ENCODE peak calls at places on chromosomes 2 and 18, in eight cellular contexts. Y, W, N, A, M, I, S and K are unnamed samples.

GRCh38 chr2:66322481-66322880 is 112.4 kb upstream of the MEIS1 start:
- DNase-seq in Y (no peak), W (no peak), N (no peak), A (no peak), M (no peak), I (no peak), S (no peak), K (no peak)

GRCh38 chr2:203804070-203804469 is 63.5 kb upstream of the CTLA4 start:
- DNase-seq in Y (peak; percentile 99), W (peak; percentile 67), N (no peak), A (no peak), M (no peak), I (peak; percentile 34), S (peak; percentile 100), K (no peak)

GRCh38 chr2:179936654-179937053 is 70.4 kb downstream of the CWC22 start:
- DNase-seq in Y (no peak), W (peak; percentile 35), N (peak; percentile 79), A (no peak), M (peak; percentile 39), I (peak; percentile 39), S (peak; percentile 40), K (no peak)

GRCh38 chr2:234468503-234468902 is 28.4 kb downstream of the ARL4C start:
- DNase-seq in Y (no peak), W (no peak), N (no peak), A (no peak), M (no peak), I (no peak), S (no peak), K (no peak)

GRCh38 chr2:198657520-198658121 is 800.1 kb downstream of the SATB2 start:
- DNase-seq in Y (peak; percentile 22), W (peak; percentile 33), N (no peak), A (no peak), M (peak; percentile 36), I (no peak), S (peak; percentile 19), K (peak; percentile 4)

GRCh38 chr2:47070155-47070919 is 84.8 kb downstream of the STPG4 start:
- DNase-seq in Y (no peak), W (no peak), N (no peak), A (no peak), M (no peak), I (no peak), S (no peak), K (no peak)

GRCh38 chr2:172339431-172340010 is 87.9 kb upstream of the ITGA6 start:
- DNase-seq in Y (no peak), W (no peak), N (peak; percentile 56), A (no peak), M (no peak), I (no peak), S (no peak), K (no peak)

GRCh38 chr2:133636287-133636686 is 68.0 kb upstream of the NCKAP5 start:
- DNase-seq in Y (no peak), W (no peak), N (no peak), A (no peak), M (no peak), I (no peak), S (no peak), K (no peak)

GRCh38 chr2:1707771-1708351 is 36.5 kb downstream of the PXDN start:
- DNase-seq in Y (peak; percentile 91), W (no peak), N (peak; percentile 49), A (peak; percentile 71), M (no peak), I (peak; percentile 50), S (peak; percentile 75), K (peak; percentile 87)

GRCh38 chr2:19312949-19313348 is 45.5 kb downstream of the OSR1 start:
- DNase-seq in Y (peak; percentile 43), W (no peak), N (no peak), A (no peak), M (peak; percentile 51), I (peak; percentile 31), S (peak; percentile 79), K (peak; percentile 36)

GRCh38 chr2:27664245-27664574 is 521 bp downstream of the SLC4A1AP start:
- DNase-seq in Y (no peak), W (peak; percentile 9), N (no peak), A (no peak), M (no peak), I (no peak), S (no peak), K (no peak)

GRCh38 chr2:195395351-195395750 is 261.7 kb upstream of the SLC39A10 start:
- DNase-seq in Y (no peak), W (no peak), N (no peak), A (no peak), M (no peak), I (no peak), S (peak; percentile 82), K (no peak)

DNA sequence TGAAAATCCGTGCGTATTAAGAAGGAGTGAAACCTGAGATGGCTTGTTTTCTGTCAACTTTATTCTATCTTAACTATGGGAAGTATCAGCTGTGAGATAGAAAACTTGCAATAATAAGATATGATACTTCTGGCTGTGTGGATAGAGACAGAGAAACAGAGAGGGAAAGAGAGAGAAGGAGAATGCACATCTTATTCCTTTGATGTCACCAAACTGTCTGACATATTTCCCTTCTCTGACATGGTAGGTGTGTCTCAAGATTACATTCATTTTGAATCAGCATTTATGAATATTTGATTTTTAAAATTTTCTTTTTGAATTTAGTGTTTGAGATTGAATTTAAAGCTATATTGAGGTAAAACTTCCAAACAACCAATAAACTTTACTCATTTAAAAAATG is 69.4 kb downstream of the CDC42EP3 start:
- DNase-seq in Y (no peak), W (no peak), N (no peak), A (no peak), M (no peak), I (no peak), S (peak; percentile 56), K (no peak)
- H3K4me3 ChIP-seq in Y (no peak overlapping the region), W (no peak overlapping the region), N (no peak overlapping the region), A (no peak overlapping the region), M (no peak overlapping the region), I (no peak overlapping the region), S (no peak overlapping the region), K (no peak overlapping the region)

DNA sequence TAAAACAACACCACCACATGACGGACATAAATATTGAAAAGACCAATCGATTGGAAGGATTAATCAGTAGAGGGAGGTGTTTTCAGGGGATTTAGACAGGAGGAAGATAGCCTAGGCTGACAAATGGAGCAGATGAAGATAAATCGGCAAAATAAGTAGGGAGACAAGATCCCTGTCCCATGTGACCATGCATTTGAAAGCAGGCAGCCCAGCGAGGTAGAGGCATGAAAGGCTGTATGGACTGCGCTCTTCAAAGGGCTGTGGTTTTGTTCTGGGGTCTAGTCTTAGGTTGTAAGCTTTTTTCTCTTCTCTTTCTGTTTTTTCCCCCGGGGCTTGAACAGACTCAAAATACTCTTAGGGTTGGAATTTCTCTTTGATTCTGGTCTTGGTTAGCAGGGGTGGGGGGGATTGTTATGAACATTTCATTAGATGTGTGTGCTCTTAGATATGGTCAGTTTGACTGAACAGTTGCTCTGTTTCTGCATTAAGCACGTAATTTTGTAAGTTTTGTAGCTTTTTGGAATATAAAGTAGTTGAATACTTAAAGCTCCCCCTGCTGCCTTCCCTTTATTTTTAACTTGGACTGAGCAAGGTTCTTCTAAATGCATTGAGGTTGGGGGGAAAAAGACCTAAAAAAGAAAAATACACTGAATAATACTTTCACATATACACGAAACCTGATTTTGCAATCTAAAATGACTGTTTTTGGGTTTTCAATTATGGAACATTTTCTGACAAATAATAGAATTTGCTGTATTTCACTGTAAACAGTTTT is 32.2 kb downstream of the ZNF532 start:
- DNase-seq in Y (no peak), W (no peak), N (no peak), A (no peak), M (no peak), I (no peak), S (no peak), K (no peak)
- H3K4me3 ChIP-seq in Y (no peak overlapping the region), W (no peak overlapping the region), N (no peak overlapping the region), A (no peak overlapping the region), M (no peak overlapping the region), I (no peak overlapping the region), S (no peak overlapping the region), K (no peak overlapping the region)

GRCh38 chr18:39843546-39843945 is 2111.5 kb upstream of the PIK3C3 start:
- DNase-seq in Y (no peak), W (no peak), N (no peak), A (no peak), M (no peak), I (no peak), S (no peak), K (no peak)

GRCh38 chr18:39842042-39842791 is 2112.8 kb upstream of the PIK3C3 start:
- DNase-seq in Y (no peak), W (no peak), N (no peak), A (no peak), M (no peak), I (no peak), S (peak; percentile 6), K (peak; percentile 54)

GRCh38 chr18:39839782-39840181 is 2115.3 kb upstream of the PIK3C3 start:
- DNase-seq in Y (peak; percentile 58), W (no peak), N (no peak), A (no peak), M (no peak), I (no peak), S (peak; percentile 86), K (no peak)

GRCh38 chr18:39840406-39840805 is 2114.6 kb upstream of the PIK3C3 start:
- DNase-seq in Y (peak; percentile 91), W (no peak), N (no peak), A (no peak), M (no peak), I (no peak), S (peak; percentile 98), K (no peak)

DNA sequence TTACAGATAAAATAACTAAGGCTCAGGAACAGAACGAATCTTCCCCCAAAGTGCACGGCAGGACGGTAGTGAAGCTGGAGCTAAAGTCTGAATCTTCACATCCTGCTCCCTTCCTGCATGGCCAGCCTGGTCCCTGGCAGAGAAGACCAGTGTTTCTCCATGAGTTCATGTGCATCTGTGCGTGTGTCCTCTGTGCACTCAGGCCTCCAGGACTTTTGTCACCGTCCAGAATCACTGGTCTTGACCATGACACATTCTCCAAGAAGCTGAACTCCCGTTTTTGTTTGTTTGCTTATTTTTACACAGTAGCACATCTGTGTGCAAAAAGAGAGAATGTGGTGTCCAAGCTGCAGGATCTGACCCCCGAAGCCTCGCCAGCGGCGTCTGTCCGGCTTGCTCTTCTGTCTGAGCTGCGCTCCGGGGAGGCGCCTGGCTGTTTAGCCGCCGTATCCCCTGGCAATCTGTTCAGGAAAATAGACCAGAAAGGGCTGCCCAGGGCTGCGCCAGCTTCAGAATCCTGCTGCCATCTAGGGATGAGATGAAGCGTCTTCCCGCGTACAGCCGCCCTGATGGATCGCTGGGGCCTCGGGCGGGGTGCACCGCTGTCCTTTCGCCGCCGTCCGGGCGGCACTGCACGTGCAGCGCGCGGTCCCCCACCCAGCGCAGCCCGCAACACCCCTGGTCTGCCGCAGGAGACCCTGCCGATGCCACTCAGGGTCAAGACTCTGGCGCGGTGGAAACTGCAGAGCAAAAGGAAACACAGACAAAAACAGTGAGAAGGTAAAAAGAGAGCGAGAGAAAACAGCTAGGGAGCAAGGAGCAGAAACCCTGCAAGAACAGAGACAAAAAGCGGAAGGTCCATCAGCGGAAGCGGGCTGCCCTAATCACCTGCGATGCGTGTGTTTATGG is 2113.6 kb upstream of the PIK3C3 start:
- DNase-seq in Y (peak; percentile 89), W (no peak), N (no peak), A (peak; percentile 23), M (peak; percentile 62), I (peak; percentile 30), S (peak; percentile 92), K (peak; percentile 74)
- H3K4me3 ChIP-seq in Y (peak overlapping the region; percentile 52), W (no peak overlapping the region), N (no peak overlapping the region), A (no peak overlapping the region), M (peak overlapping the region; percentile 32), I (peak overlapping the region; percentile 40), S (peak overlapping the region; percentile 73), K (peak overlapping the region; percentile 45)

DNA sequence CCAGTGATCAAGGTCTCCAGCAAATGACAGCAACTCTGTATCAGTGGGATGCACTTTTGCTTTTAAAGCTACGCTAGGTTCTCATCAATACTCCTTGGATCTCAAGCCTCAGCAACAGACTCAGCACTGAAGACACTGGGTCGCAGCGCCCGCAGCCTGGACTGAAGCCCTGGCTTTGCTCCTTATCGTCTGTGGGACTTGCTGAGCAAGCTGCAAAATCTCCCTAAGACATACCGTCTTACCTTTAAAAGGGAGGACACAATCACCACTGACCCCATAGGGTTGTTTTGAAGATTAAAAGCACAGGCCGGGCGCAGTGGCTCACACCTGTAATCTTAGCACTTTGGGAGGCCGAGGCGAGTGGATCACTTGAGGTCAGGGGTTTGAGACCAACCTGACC is 8.1 kb downstream of the CYB5A start:
- DNase-seq in Y (no peak), W (no peak), N (no peak), A (no peak), M (no peak), I (no peak), S (no peak), K (no peak)
- H3K4me3 ChIP-seq in Y (no peak overlapping the region), W (no peak overlapping the region), N (peak overlapping the region; percentile 33), A (no peak overlapping the region), M (no peak overlapping the region), I (no peak overlapping the region), S (no peak overlapping the region), K (no peak overlapping the region)